ENCODE peak calls at places on chromosome 11, in five cellular contexts. R is fibroblast of lung, Z is IMR-90, L is astrocyte, C is OCI-LY7. N is an unnamed sample.

GRCh38 chr11:2825886-2826678 is 59.5 kb downstream of the CDKN1C start:
- DNase-seq in R (peak), Z (peak), L (peak), C (no peak), N (no peak)

GRCh38 chr11:23688835-23689234 is 808.0 kb upstream of the LUZP2 start:
- DNase-seq in R (peak), Z (peak), L (peak), C (no peak), N (no peak)

GRCh38 chr11:129729823-129730222 is 85.8 kb upstream of the TMEM45B start:
- DNase-seq in R (no peak), Z (no peak), L (no peak), C (no peak), N (no peak)

GRCh38 chr11:94028436-94028835 is 7.3 kb downstream of the HEPHL1 start:
- DNase-seq in R (peak), Z (peak), L (peak), C (no peak), N (no peak)

GRCh38 chr11:9573054-9573774 is at the start of gene WEE1:
- DNase-seq in R (peak), Z (peak), L (peak), C (peak), N (peak)

GRCh38 chr11:128908391-128909246 is 17.5 kb downstream of the KCNJ5 start:
- DNase-seq in R (peak), Z (peak), L (peak), C (no peak), N (no peak)

GRCh38 chr11:16881074-16881709 is 133.0 kb downstream of the PLEKHA7 start:
- DNase-seq in R (peak), Z (peak), L (peak), C (no peak), N (peak)

GRCh38 chr11:118914178-118914918 is 11.4 kb downstream of the BCL9L start:
- DNase-seq in R (no peak), Z (no peak), L (peak), C (peak), N (no peak)

GRCh38 chr11:59689015-59689414 is 20.2 kb upstream of the PATL1 start:
- DNase-seq in R (no peak), Z (no peak), L (no peak), C (no peak), N (no peak)

GRCh38 chr11:100874203-100874602 is 187.1 kb downstream of the ARHGAP42 start:
- DNase-seq in R (no peak), Z (no peak), L (no peak), C (no peak), N (no peak)

GRCh38 chr11:58927393-58928081 is 11.8 kb upstream of the GLYATL1 start:
- DNase-seq in R (peak), Z (peak), L (peak), C (peak), N (no peak)

GRCh38 chr11:94767701-94768601 is at the start of gene AMOTL1:
- DNase-seq in R (peak), Z (peak), L (peak), C (no peak), N (peak)

GRCh38 chr11:44167047-44167446 is 71.6 kb downstream of the EXT2 start:
- DNase-seq in R (no peak), Z (no peak), L (peak), C (no peak), N (no peak)
- H3K27ac ChIP-seq in R (no peak), Z (no peak), L (no peak), C (no peak), N (no peak)

GRCh38 chr11:61487342-61488025 is 21.1 kb upstream of the LRRC10B start:
- DNase-seq in R (no peak), Z (no peak), L (no peak), C (no peak), N (no peak)

GRCh38 chr11:61486779-61487178 is 21.8 kb upstream of the LRRC10B start:
- DNase-seq in R (no peak), Z (no peak), L (no peak), C (no peak), N (no peak)

GRCh38 chr11:61489833-61490585 is 18.5 kb upstream of the LRRC10B start:
- DNase-seq in R (peak), Z (peak), L (peak), C (no peak), N (no peak)

GRCh38 chr11:61486004-61486615 is 22.4 kb upstream of the LRRC10B start:
- DNase-seq in R (no peak), Z (no peak), L (no peak), C (no peak), N (no peak)

DNA sequence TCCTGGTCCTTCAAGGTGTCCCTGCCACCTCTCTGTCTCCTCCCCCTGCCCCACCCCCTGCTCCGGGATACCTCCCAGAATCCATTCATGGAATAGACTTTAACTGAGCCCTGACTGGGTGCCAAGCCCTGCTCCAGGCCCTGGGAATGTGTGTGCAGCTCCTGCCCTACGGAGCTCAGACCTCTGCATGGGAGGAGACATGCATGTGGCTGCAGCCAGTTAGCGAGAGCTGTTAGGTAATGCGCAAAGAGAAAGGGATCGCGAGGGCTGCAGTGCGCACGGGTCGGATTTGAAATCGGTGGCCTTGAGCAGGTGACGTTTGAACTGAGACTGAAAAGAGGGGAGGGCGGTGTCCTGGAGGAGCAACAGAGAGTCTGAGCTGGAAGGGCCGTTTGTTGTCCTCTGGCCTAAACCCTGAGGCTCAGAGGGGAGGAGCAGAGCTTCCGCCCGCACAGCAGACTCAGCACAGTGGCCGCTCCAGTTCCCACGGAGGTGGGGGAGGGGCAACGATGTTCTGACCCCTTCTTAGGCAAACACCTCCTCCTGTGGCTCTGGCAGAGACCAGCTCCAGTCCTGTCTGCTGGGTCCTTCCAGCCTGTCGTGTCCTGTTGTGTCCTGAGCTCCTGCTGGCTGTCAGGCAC is 19.8 kb upstream of the LRRC10B start:
- DNase-seq in R (peak), Z (no peak), L (no peak), C (no peak), N (no peak)
- H3K4me3 ChIP-seq in R (no peak), Z (no peak), L (no peak), C (no peak), N (no peak)

GRCh38 chr11:36360318-36360717 is 64.2 kb downstream of the PRR5L start:
- DNase-seq in R (no peak), Z (no peak), L (no peak), C (peak), N (no peak)
- H3K4me2 ChIP-seq in R (no peak), Z (no peak), L (no peak), C (peak), N (no peak)

DNA sequence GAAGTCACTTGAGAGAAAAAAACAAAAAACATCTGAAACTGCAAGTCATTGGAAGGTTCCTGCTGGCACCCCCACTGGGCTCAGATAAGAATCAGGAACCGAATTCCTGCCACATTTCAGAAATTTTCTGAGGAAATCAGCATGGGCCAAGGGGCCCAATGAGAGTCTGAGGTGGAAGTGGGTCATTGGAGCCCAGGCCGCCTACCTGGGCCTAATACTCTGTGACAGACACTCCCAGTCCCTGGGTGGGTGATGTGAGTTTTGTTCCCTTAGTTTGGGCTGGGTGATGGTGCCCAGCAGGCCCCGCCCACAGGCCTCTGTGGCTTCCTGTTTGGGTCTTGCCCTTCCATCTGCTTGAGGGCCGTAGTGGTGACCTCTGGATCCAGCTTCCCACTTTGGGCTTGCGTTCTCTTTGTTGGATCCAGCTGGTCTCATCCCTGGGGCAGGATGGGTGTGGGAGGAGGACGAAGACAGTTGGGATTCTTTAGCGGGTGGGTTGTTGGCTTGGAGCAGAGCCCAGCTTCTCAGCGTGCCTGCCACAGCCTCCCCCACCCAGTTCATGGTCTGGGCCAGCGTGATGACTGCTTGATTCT is 40.7 kb downstream of the PARVA start:
- DNase-seq in R (peak), Z (peak), L (peak), C (no peak), N (no peak)
- H3K27ac ChIP-seq in R (peak), Z (peak), L (peak), C (no peak), N (no peak)

GRCh38 chr11:44954051-44954906 is 3.6 kb upstream of the TP53I11 start:
- DNase-seq in R (no peak), Z (no peak), L (no peak), C (no peak), N (no peak)
- H3K4me3 ChIP-seq in R (no peak), Z (no peak), L (no peak), C (no peak), N (no peak)

DNA sequence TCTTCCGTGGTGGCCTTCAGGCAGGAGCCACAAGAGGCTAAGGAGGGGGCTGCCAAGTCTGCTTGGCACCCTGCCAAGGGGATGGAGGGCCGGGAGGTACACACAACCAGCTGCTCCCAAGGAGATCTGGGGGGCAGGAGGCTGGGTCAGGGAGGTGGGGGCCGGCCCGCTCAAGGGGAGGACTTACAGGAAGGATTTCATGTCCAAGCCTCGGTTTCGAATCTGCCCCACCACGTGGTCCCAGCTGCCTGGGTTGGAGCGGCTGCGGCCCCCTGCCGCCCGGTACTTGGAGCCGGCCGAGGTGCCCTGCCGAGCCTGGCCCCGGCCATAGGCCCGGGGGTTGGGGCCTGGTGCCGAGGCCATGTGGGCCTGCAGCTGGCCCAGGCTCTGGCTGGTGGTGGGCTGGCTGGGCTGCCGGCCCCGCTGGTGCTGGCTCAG is 33.5 kb downstream of the LRRC10B start:
- DNase-seq in R (peak), Z (no peak), L (no peak), C (no peak), N (no peak)
- H3K4me2 ChIP-seq in R (peak), Z (peak), L (no peak), C (no peak), N (no peak)

DNA sequence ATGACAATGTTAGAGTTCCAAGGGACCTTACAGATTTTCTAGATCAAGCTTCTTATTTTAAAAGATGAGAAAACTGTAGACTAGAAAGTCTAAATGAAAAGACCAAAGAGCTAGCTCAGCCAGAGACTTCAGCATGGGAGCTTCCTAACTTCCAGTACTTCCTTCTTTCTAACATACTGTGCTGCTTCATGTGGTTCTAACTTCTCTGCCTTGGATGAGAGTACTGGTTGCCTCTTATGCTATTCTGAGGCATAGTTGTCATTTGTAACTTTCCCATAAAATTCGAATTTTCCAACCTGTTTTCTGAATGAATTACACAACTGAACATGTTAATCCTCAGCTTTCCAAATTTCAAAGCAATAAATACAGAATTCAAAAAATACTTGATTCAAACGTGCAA is 1.8 kb downstream of the MTMR2 start:
- DNase-seq in R (no peak), Z (no peak), L (no peak), C (no peak), N (no peak)
- H3K27ac ChIP-seq in R (no peak), Z (no peak), L (no peak), C (no peak), N (no peak)

GRCh38 chr11:57792870-57793269 is 31.3 kb downstream of the CTNND1 start:
- DNase-seq in R (no peak), Z (no peak), L (no peak), C (no peak), N (no peak)
- H3K4me3 ChIP-seq in R (no peak), Z (no peak), L (no peak), C (no peak), N (peak)

GRCh38 chr11:64181506-64182411 is 4.2 kb upstream of the STIP1 start:
- DNase-seq in R (peak), Z (peak), L (peak), C (peak), N (peak)

GRCh38 chr11:64186205-64187165 is 514 bp downstream of the STIP1 start:
- DNase-seq in R (no peak), Z (peak), L (no peak), C (peak), N (peak)

GRCh38 chr11:64185323-64186204 is at the start of gene STIP1:
- DNase-seq in R (peak), Z (peak), L (peak), C (peak), N (peak)

GRCh38 chr11:64180871-64181270 is 5.1 kb upstream of the STIP1 start:
- DNase-seq in R (no peak), Z (no peak), L (no peak), C (no peak), N (no peak)

DNA sequence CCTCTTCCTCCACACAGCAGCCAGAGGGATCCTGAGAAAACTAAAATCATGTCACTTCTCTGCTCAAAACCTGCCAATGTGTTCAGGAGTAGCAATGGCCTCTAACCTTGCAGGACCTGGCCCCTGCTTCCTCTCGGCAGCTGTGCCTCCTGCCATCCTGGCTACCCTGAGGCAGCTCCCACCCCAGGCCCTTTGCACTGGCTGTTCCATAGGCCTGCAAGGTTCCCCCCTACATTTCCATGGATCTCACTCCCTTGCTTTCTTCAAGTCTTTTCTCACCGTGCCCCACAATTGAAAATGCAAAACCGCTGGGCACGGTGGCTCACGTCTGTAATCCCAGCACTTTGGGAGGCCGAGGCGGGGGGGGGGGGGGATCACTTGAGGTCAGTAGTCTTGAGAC is 2.1 kb upstream of the STIP1 start:
- DNase-seq in R (no peak), Z (no peak), L (no peak), C (no peak), N (no peak)
- H3K4me2 ChIP-seq in R (no peak), Z (no peak), L (peak), C (peak), N (peak)